ENCODE peak calls at places on chromosome 1, in five cellular contexts. H is PC-3, W is GM23248, Y is OCI-LY7, A is MM.1S. F is an unnamed sample. For H3K9me2, the result is how much of the 10 kb centered on the place peaks cover.

GRCh38 chr1:109385417-109385816 is 12.3 kb downstream of the SORT1 start:
- DNase-seq in Y (no peak), W (no peak), A (no peak), H (no peak), F (no peak)

GRCh38 chr1:44842415-44842762 is 664 bp downstream of the PTCH2 start:
- DNase-seq in H (no peak), A (no peak), W (no peak), Y (no peak), F (no peak)

GRCh38 chr1:235876292-235876914 is 9.7 kb upstream of the LYST start:
- DNase-seq in Y (no peak), W (no peak), H (no peak), A (no peak), F (no peak)

GRCh38 chr1:161725888-161726630 is 4.7 kb downstream of the FCRLB start:
- DNase-seq in Y (peak), A (peak), H (peak), W (peak), F (no peak)

GRCh38 chr1:232682248-232682647 is 52.3 kb upstream of the SIPA1L2 start:
- DNase-seq in Y (no peak), A (no peak), W (no peak), H (no peak), F (no peak)

GRCh38 chr1:198359024-198359653 is 181.3 kb downstream of the ATP6V1G3 start:
- DNase-seq in H (peak), W (peak), Y (peak), A (peak), F (peak)

GRCh38 chr1:11176081-11176706 is 13.0 kb upstream of the ANGPTL7 start:
- DNase-seq in W (peak), Y (no peak), A (no peak), H (no peak), F (no peak)

GRCh38 chr1:101050869-101051268 is 25.3 kb upstream of the DPH5 start:
- DNase-seq in W (no peak), H (no peak), Y (no peak), A (no peak), F (no peak)

GRCh38 chr1:59083946-59084865 is 212.7 kb upstream of the FGGY start:
- DNase-seq in A (no peak), Y (peak), W (no peak), H (peak), F (no peak)

GRCh38 chr1:230909974-230910754 is 41.8 kb upstream of the C1orf198 start:
- DNase-seq in Y (no peak), W (no peak), A (no peak), H (no peak), F (no peak)

GRCh38 chr1:61051455-61052392 is 30.6 kb upstream of the NFIA start:
- DNase-seq in Y (no peak), A (no peak), W (peak), H (no peak), F (no peak)

GRCh38 chr1:61053712-61054608 is 28.4 kb upstream of the NFIA start:
- DNase-seq in A (no peak), H (no peak), Y (no peak), W (peak), F (no peak)

GRCh38 chr1:61052393-61053280 is 29.7 kb upstream of the NFIA start:
- DNase-seq in W (no peak), A (peak), Y (no peak), H (no peak), F (no peak)

GRCh38 chr1:61054636-61055035 is 27.7 kb upstream of the NFIA start:
- DNase-seq in H (no peak), A (no peak), W (no peak), Y (no peak), F (no peak)

GRCh38 chr1:61053281-61053711 is 29.1 kb upstream of the NFIA start:
- DNase-seq in H (no peak), A (no peak), W (no peak), Y (no peak), F (no peak)
- H3K4me3 ChIP-seq in H (no peak), A (peak), W (peak), Y (peak), F (peak)

GRCh38 chr1:181607524-181607923 is 124.2 kb downstream of the CACNA1E start:
- DNase-seq in A (no peak), Y (no peak), W (no peak), H (no peak), F (no peak)
- H3K9me2 ChIP-seq in A (under half), Y (under half), W (under half), H (under half), F (under half)

GRCh38 chr1:207822124-207822601 is 70.3 kb downstream of the CD46 start:
- DNase-seq in Y (peak), H (no peak), W (no peak), A (peak), F (no peak)
- H3K4me3 ChIP-seq in Y (peak), H (no peak), W (no peak), A (peak), F (no peak)

GRCh38 chr1:243268284-243268653 is 12.4 kb downstream of the SDCCAG8 start:
- DNase-seq in W (peak), H (peak), Y (no peak), A (no peak), F (peak)
- H3K9me2 ChIP-seq in W (under half), H (under half), Y (under half), A (under half), F (under half)

GRCh38 chr1:92516574-92516973 is 29.8 kb upstream of the GFI1 start:
- DNase-seq in Y (no peak), H (no peak), A (no peak), W (no peak), F (no peak)
- H3K4me3 ChIP-seq in Y (no peak), H (no peak), A (no peak), W (no peak), F (no peak)

GRCh38 chr1:114043046-114043445 is 63.8 kb downstream of the OLFML3 start:
- DNase-seq in W (no peak), Y (no peak), A (no peak), H (no peak), F (no peak)
- H3K9me2 ChIP-seq in W (under half), Y (under half), A (under half), H (under half), F (under half)

GRCh38 chr1:65003316-65003664 is 36.9 kb upstream of the JAK1 start:
- DNase-seq in H (no peak), W (no peak), A (no peak), Y (no peak), F (no peak)
- H3K4me3 ChIP-seq in H (peak), W (peak), A (peak), Y (peak), F (peak)

GRCh38 chr1:152537496-152537895 is 23.2 kb downstream of the CRCT1 start:
- DNase-seq in A (no peak), Y (no peak), W (no peak), H (no peak), F (no peak)

GRCh38 chr1:152543808-152544207 is 22.8 kb downstream of the LCE3E start:
- DNase-seq in Y (peak), A (no peak), H (peak), W (peak), F (peak)

GRCh38 chr1:152535774-152536173 is 21.5 kb downstream of the CRCT1 start:
- DNase-seq in H (no peak), A (no peak), W (no peak), Y (no peak), F (no peak)

DNA sequence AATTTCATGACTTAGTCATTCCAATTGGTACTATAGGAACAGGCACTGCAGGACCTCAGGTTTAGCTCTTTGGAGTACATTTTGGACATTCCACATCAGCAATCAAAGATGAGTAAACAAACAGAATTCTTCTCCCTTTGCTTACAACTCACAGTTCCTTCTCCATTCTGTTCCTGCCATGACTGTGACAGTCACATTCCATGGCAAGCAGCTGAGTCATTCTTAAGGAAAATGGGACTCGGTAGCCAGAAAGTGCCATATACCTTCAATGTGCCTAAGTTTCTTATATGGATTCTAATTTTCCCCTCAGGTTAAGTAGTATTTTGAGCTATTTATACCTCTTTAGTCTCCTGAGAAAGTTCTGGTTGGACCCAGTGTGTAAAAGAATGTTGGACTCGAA is 25.6 kb downstream of the CRCT1 start:
- DNase-seq in W (no peak), H (no peak), A (no peak), Y (no peak), F (no peak)
- H3K9me2 ChIP-seq in W (under half), H (under half), A (under half), Y (under half), F (under half)